ENCODE peak calls at places on chromosomes 16 and 17, in five cellular contexts. Z, C, T, U and K are unnamed samples. For H3K36me3, the result is how much of the 10 kb centered on the place peaks cover.

GRCh38 chr16:17211797-17212196 is 259.0 kb downstream of the XYLT1 start:
- DNase-seq in Z (no peak), C (no peak), T (no peak), U (no peak), K (no peak)

GRCh38 chr16:2472885-2473284 is 1.8 kb downstream of the NTN3 start:
- DNase-seq in Z (no peak), C (no peak), T (no peak), U (no peak), K (no peak)

GRCh38 chr16:77344306-77344705 is 90.5 kb downstream of the ADAMTS18 start:
- DNase-seq in Z (no peak), C (no peak), T (no peak), U (no peak), K (no peak)

GRCh38 chr16:85706449-85707034 is 17.8 kb upstream of the GINS2 start:
- DNase-seq in Z (no peak), C (no peak), T (no peak), U (no peak), K (peak)

GRCh38 chr16:86077243-86077940 is 178.4 kb downstream of the IRF8 start:
- DNase-seq in Z (no peak), C (no peak), T (no peak), U (no peak), K (no peak)

GRCh38 chr17:38910325-38910724 is 15.1 kb upstream of the LASP1NB start:
- DNase-seq in Z (no peak), C (no peak), T (no peak), U (no peak), K (peak)

GRCh38 chr17:78355701-78356100 is 4.2 kb downstream of the SOCS3 start:
- DNase-seq in Z (peak), C (no peak), T (no peak), U (no peak), K (peak)

GRCh38 chr16:62105244-62105643 is 69.0 kb upstream of the CDH8 start:
- DNase-seq in Z (no peak), C (no peak), T (no peak), U (no peak), K (no peak)

GRCh38 chr16:58411736-58412614 is 19.7 kb downstream of the GINS3 start:
- DNase-seq in Z (no peak), C (no peak), T (no peak), U (no peak), K (no peak)

GRCh38 chr17:21756856-21757619 is 64.7 kb downstream of the KCNJ18 start:
- DNase-seq in Z (no peak), C (no peak), T (no peak), U (no peak), K (no peak)

GRCh38 chr16:4382795-4383357 is 11.2 kb downstream of the VASN start:
- DNase-seq in Z (no peak), C (peak), T (no peak), U (no peak), K (no peak)

GRCh38 chr17:71392715-71393567 is 727.9 kb upstream of the SOX9 start:
- DNase-seq in Z (no peak), C (no peak), T (no peak), U (no peak), K (no peak)

GRCh38 chr17:60327122-60327869 is 64.6 kb downstream of the USP32 start:
- DNase-seq in Z (no peak), C (no peak), T (no peak), U (no peak), K (no peak)

GRCh38 chr17:73013816-73014663 is 78.4 kb downstream of the SLC39A11 start:
- DNase-seq in Z (no peak), C (no peak), T (no peak), U (no peak), K (no peak)

GRCh38 chr16:86784267-86784626 is 205.9 kb downstream of the FOXL1 start:
- DNase-seq in Z (no peak), C (no peak), T (no peak), U (no peak), K (no peak)

GRCh38 chr16:73064227-73064995 is 16.5 kb upstream of the ZFHX3 start:
- DNase-seq in Z (peak), C (no peak), T (no peak), U (no peak), K (peak)

GRCh38 chr16:71645450-71645849 is 19.5 kb downstream of the MARVELD3 start:
- DNase-seq in Z (peak), C (no peak), T (no peak), U (no peak), K (peak)

GRCh38 chr17:41615454-41615853 is 2.9 kb upstream of the KRT16 start:
- DNase-seq in Z (no peak), C (no peak), T (no peak), U (no peak), K (no peak)

GRCh38 chr17:21453144-21453982 is 77.2 kb downstream of the KCNJ12 start:
- DNase-seq in Z (no peak), C (no peak), T (no peak), U (no peak), K (no peak)

GRCh38 chr16:86584726-86585721 is 6.7 kb downstream of the FOXL1 start:
- DNase-seq in Z (no peak), C (no peak), T (no peak), U (no peak), K (peak)

GRCh38 chr16:1258218-1258587 is 2.3 kb downstream of the TPSD1 start:
- DNase-seq in Z (no peak), C (peak), T (no peak), U (no peak), K (no peak)

GRCh38 chr17:81833921-81834830 is 674 bp downstream of the PPP1R27 start:
- DNase-seq in Z (no peak), C (no peak), T (no peak), U (no peak), K (no peak)

GRCh38 chr16:50458694-50459271 is 89.4 kb upstream of the NKD1 start:
- DNase-seq in Z (no peak), C (no peak), T (no peak), U (no peak), K (no peak)

GRCh38 chr17:75843577-75844529 is at the start of gene UNC13D:
- DNase-seq in Z (no peak), C (peak), T (peak), U (no peak), K (peak)

GRCh38 chr17:44331249-44331760 is 6.7 kb upstream of the SLC25A39 start:
- DNase-seq in Z (peak), C (no peak), T (peak), U (no peak), K (peak)

GRCh38 chr16:57147381-57148191 is 38.3 kb downstream of the PSME3IP1 start:
- DNase-seq in Z (peak), C (no peak), T (no peak), U (no peak), K (peak)

GRCh38 chr16:67685388-67686112 is 18.9 kb downstream of the C16orf86 start:
- DNase-seq in Z (no peak), C (no peak), T (no peak), U (no peak), K (no peak)

GRCh38 chr17:33560165-33560564 is 267.1 kb upstream of the ASIC2 start:
- DNase-seq in Z (peak), C (no peak), T (no peak), U (no peak), K (no peak)

DNA sequence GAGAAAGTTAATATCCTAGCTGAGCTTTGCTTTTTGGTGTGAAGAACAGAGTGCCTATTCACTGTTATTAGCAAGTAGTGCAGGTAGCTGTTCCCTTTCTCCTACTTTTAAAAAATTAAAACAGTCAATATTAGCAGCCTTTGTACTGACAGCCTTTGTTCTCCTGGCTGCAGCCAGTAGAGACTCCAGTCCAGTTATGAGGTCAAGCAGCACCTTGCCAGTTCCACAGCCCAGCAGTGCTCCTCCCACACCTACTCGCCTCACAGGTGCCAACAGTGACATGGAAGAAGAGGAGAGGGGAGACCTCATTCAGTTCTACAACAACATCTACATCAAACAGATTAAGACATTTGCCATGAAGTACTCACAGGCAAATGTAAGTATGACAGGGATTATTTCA is 22.6 kb downstream of the AKTIP start:
- DNase-seq in Z (no peak), C (no peak), T (no peak), U (no peak), K (no peak)
- H3K36me3 ChIP-seq in Z (under half), C (under half), T (half or more), U (under half), K (under half)

DNA sequence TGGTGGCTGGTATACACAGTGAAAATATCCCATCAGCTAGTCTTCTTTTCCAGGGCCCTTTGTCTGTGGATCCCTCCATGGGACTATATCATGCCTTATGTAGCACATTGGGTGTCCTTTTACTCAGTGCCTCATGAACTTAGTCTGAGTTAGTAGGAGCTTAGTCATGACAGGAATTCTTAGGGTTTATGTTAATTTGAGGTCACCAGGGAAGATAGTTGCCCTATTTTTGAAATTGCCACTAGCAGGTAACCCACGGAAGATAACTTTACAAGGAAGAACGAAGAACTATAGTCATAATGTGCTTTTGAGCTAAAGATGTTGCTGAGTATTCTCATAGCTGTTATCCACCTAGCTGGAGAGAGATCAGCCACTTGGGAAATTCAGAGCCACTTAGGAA is 14.8 kb upstream of the PLK1 start:
- DNase-seq in Z (no peak), C (no peak), T (no peak), U (no peak), K (no peak)
- H3K36me3 ChIP-seq in Z (half or more), C (under half), T (half or more), U (under half), K (half or more)

GRCh38 chr16:23069844-23070243 is 79.4 kb downstream of the USP31 start:
- DNase-seq in Z (no peak), C (no peak), T (no peak), U (no peak), K (no peak)

GRCh38 chr16:23071202-23072083 is 77.8 kb downstream of the USP31 start:
- DNase-seq in Z (peak), C (no peak), T (no peak), U (no peak), K (peak)

GRCh38 chr16:23074423-23074822 is 74.8 kb downstream of the USP31 start:
- DNase-seq in Z (no peak), C (no peak), T (no peak), U (no peak), K (no peak)

GRCh38 chr16:23072084-23072599 is 77.1 kb downstream of the USP31 start:
- DNase-seq in Z (peak), C (peak), T (no peak), U (no peak), K (peak)

DNA sequence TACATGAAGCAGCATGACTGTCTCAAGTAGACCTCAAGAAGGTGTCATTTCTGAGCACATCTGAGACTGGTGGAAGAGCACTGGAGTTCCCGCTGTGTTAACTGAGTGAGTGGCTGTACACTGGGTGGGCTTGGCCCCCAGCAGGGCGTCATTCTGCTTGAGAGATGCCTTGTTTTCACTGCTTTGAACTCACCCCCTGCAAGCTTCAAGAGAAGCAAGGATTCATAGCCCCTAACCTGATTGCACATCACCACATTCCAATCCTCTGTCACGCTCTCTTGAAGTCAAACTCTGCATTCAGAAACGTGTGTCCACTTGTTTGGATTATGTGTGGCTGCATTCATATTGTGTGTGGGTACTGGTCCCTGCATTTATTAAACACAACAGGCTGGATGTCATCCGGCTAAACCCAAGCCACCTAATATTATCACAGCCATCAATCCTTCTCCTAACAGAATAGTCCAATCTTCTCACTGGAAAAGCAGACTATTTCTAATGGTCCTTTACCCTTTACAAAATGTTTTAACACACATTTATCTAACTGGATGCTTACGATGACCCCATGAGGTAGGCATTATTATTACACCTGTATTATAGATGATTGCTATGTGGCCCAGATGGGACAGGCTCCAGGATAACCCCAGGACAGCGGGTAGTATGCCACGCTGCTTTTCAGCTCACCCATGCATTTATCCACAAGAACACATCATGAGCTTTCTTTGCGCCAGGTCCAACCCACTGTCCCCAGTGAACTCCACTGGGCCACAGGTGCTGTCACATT is 76.3 kb downstream of the USP31 start:
- DNase-seq in Z (peak), C (no peak), T (no peak), U (no peak), K (no peak)
- H3K36me3 ChIP-seq in Z (under half), C (under half), T (under half), U (under half), K (under half)

GRCh38 chr17:8467527-8467926 is 31.8 kb downstream of the NDEL1 start:
- DNase-seq in Z (no peak), C (no peak), T (no peak), U (no peak), K (no peak)

GRCh38 chr17:8466873-8467272 is 31.2 kb downstream of the NDEL1 start:
- DNase-seq in Z (no peak), C (no peak), T (no peak), U (no peak), K (no peak)

GRCh38 chr17:8465381-8466158 is 29.9 kb downstream of the NDEL1 start:
- DNase-seq in Z (no peak), C (no peak), T (no peak), U (no peak), K (no peak)

GRCh38 chr17:8464941-8465340 is 29.3 kb downstream of the NDEL1 start:
- DNase-seq in Z (no peak), C (no peak), T (no peak), U (no peak), K (no peak)

GRCh38 chr17:8466466-8466865 is 30.8 kb downstream of the NDEL1 start:
- DNase-seq in Z (peak), C (no peak), T (no peak), U (no peak), K (no peak)
- H3K36me3 ChIP-seq in Z (under half), C (under half), T (half or more), U (under half), K (half or more)

GRCh38 chr16:21164521-21165168 is 6.2 kb downstream of the LDAF1 start:
- DNase-seq in Z (no peak), C (no peak), T (no peak), U (no peak), K (no peak)

GRCh38 chr16:21166561-21166961 is 8.1 kb downstream of the LDAF1 start:
- DNase-seq in Z (no peak), C (no peak), T (no peak), U (no peak), K (peak)

GRCh38 chr16:21169249-21169981 is 10.9 kb downstream of the LDAF1 start:
- DNase-seq in Z (no peak), C (no peak), T (no peak), U (no peak), K (no peak)

GRCh38 chr16:21167929-21168602 is 9.6 kb downstream of the LDAF1 start:
- DNase-seq in Z (no peak), C (no peak), T (no peak), U (no peak), K (no peak)

DNA sequence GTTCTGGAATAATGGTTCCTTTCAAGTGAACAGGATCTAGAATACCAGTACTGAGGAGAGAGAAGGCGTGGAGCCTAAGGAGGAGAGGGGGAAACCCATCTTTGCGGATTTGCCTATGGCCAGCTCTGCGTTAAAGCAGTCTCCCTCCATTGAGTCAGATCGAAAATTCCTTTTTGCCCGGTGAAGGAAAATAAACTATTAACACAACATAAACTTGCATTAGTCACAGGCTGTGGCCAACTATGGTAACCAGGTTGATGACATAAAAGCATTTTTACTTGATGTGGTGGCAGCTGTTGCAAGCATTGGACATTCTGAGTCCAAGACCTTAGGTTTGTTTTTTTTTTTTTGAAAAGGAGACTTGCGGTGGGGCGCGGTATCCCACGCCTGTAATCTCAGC is 8.9 kb downstream of the LDAF1 start:
- DNase-seq in Z (no peak), C (no peak), T (no peak), U (no peak), K (peak)
- H3K36me3 ChIP-seq in Z (under half), C (under half), T (under half), U (under half), K (under half)